ENCODE peak calls at places on chromosome 12, in eight cellular contexts. One of them, this sample, is unnamed.

GRCh38 chr12:48980953-48981756 is 3.0 kb downstream of the WNT1 start:
- DNase-seq in fibroblast of lung: no peak
- DNase-seq in colonic mucosa: no peak
- DNase-seq in neuronal stem cell: no peak
- DNase-seq in GM23248: peak; percentile 66
- DNase-seq in mammary epithelial cell: no peak
- DNase-seq in HepG2: no peak
- DNase-seq in H9: no peak
- DNase-seq in this sample: no peak

GRCh38 chr12:131571827-131572226 is 139.1 kb upstream of the SFSWAP start:
- DNase-seq in fibroblast of lung: no peak
- DNase-seq in neuronal stem cell: no peak
- DNase-seq in HepG2: no peak
- DNase-seq in colonic mucosa: no peak
- DNase-seq in H9: no peak
- DNase-seq in GM23248: no peak
- DNase-seq in mammary epithelial cell: no peak
- DNase-seq in this sample: no peak

GRCh38 chr12:10409387-10409786 is at the start of gene KLRC4:
- DNase-seq in GM23248: no peak
- DNase-seq in H9: no peak
- DNase-seq in neuronal stem cell: no peak
- DNase-seq in mammary epithelial cell: no peak
- DNase-seq in fibroblast of lung: peak; percentile 3
- DNase-seq in HepG2: no peak
- DNase-seq in colonic mucosa: no peak
- DNase-seq in this sample: no peak

GRCh38 chr12:99436584-99436983 is 211.0 kb upstream of the GARIN6 start:
- DNase-seq in neuronal stem cell: no peak
- DNase-seq in HepG2: no peak
- DNase-seq in mammary epithelial cell: no peak
- DNase-seq in H9: no peak
- DNase-seq in fibroblast of lung: no peak
- DNase-seq in colonic mucosa: no peak
- DNase-seq in GM23248: no peak
- DNase-seq in this sample: no peak

GRCh38 chr12:132248439-132249157 is 80.8 kb downstream of the GALNT9 start:
- DNase-seq in mammary epithelial cell: no peak
- DNase-seq in colonic mucosa: no peak
- DNase-seq in neuronal stem cell: no peak
- DNase-seq in fibroblast of lung: peak; percentile 39
- DNase-seq in GM23248: peak; percentile 89
- DNase-seq in HepG2: no peak
- DNase-seq in H9: no peak
- DNase-seq in this sample: peak; percentile 56

GRCh38 chr12:32533971-32534590 is 134.7 kb downstream of the FGD4 start:
- DNase-seq in mammary epithelial cell: peak; percentile 73
- DNase-seq in H9: peak; percentile 47
- DNase-seq in neuronal stem cell: no peak
- DNase-seq in HepG2: peak; percentile 94
- DNase-seq in GM23248: peak; percentile 88
- DNase-seq in fibroblast of lung: peak; percentile 97
- DNase-seq in colonic mucosa: peak; percentile 82
- DNase-seq in this sample: no peak

GRCh38 chr12:124847675-124848074 is 16.0 kb downstream of the SCARB1 start:
- DNase-seq in HepG2: peak; percentile 63
- DNase-seq in mammary epithelial cell: peak; percentile 43
- DNase-seq in GM23248: peak; percentile 40
- DNase-seq in H9: no peak
- DNase-seq in colonic mucosa: no peak
- DNase-seq in neuronal stem cell: no peak
- DNase-seq in fibroblast of lung: peak; percentile 67
- DNase-seq in this sample: no peak

GRCh38 chr12:106136263-106136662 is 2.5 kb downstream of the NUAK1 start:
- DNase-seq in mammary epithelial cell: peak; percentile 77
- DNase-seq in colonic mucosa: peak; percentile 91
- DNase-seq in neuronal stem cell: peak; percentile 96
- DNase-seq in HepG2: peak; percentile 73
- DNase-seq in fibroblast of lung: peak; percentile 84
- DNase-seq in GM23248: peak; percentile 92
- DNase-seq in H9: peak; percentile 89
- DNase-seq in this sample: peak; percentile 93

GRCh38 chr12:62098131-62098530 is 162.1 kb upstream of the USP15 start:
- DNase-seq in HepG2: no peak
- DNase-seq in H9: no peak
- DNase-seq in GM23248: no peak
- DNase-seq in mammary epithelial cell: no peak
- DNase-seq in neuronal stem cell: no peak
- DNase-seq in fibroblast of lung: no peak
- DNase-seq in colonic mucosa: no peak
- DNase-seq in this sample: no peak

GRCh38 chr12:25994252-25994651 is 35.8 kb downstream of the RASSF8 start:
- DNase-seq in colonic mucosa: no peak
- DNase-seq in GM23248: peak; percentile 97
- DNase-seq in fibroblast of lung: peak; percentile 99
- DNase-seq in neuronal stem cell: no peak
- DNase-seq in H9: no peak
- DNase-seq in HepG2: no peak
- DNase-seq in mammary epithelial cell: peak; percentile 66
- DNase-seq in this sample: no peak

GRCh38 chr12:127559349-127560040 is 707.5 kb upstream of the TMEM132C start:
- DNase-seq in fibroblast of lung: peak; percentile 99
- DNase-seq in HepG2: no peak
- DNase-seq in colonic mucosa: peak; percentile 31
- DNase-seq in H9: peak; percentile 83
- DNase-seq in neuronal stem cell: no peak
- DNase-seq in GM23248: peak; percentile 97
- DNase-seq in mammary epithelial cell: peak; percentile 78
- DNase-seq in this sample: no peak

GRCh38 chr12:95202691-95203476 is 14.4 kb downstream of the FGD6 start:
- DNase-seq in fibroblast of lung: peak; percentile 39
- DNase-seq in neuronal stem cell: no peak
- DNase-seq in mammary epithelial cell: no peak
- DNase-seq in HepG2: no peak
- DNase-seq in colonic mucosa: no peak
- DNase-seq in GM23248: peak; percentile 50
- DNase-seq in H9: no peak
- DNase-seq in this sample: no peak
- H3K9ac ChIP-seq in fibroblast of lung: no peak overlapping the region
- H3K9ac ChIP-seq in neuronal stem cell: no peak overlapping the region
- H3K9ac ChIP-seq in mammary epithelial cell: peak overlapping the region; percentile 97
- H3K9ac ChIP-seq in HepG2: no peak overlapping the region
- H3K9ac ChIP-seq in colonic mucosa: no peak overlapping the region
- H3K9ac ChIP-seq in GM23248: peak overlapping the region; percentile 66
- H3K9ac ChIP-seq in H9: no peak overlapping the region
- H3K9ac ChIP-seq in this sample: no peak overlapping the region

GRCh38 chr12:6764011-6764828 is 1.9 kb upstream of the PTMS start:
- DNase-seq in H9: peak; percentile 100
- DNase-seq in GM23248: peak; percentile 96
- DNase-seq in mammary epithelial cell: peak; percentile 95
- DNase-seq in colonic mucosa: peak; percentile 91
- DNase-seq in fibroblast of lung: peak; percentile 100
- DNase-seq in HepG2: peak; percentile 95
- DNase-seq in neuronal stem cell: peak; percentile 99
- DNase-seq in this sample: peak; percentile 98
- H3K9ac ChIP-seq in H9: no peak overlapping the region
- H3K9ac ChIP-seq in GM23248: peak overlapping the region; percentile 48
- H3K9ac ChIP-seq in mammary epithelial cell: peak overlapping the region; percentile 16
- H3K9ac ChIP-seq in colonic mucosa: no peak overlapping the region
- H3K9ac ChIP-seq in fibroblast of lung: peak overlapping the region; percentile 17
- H3K9ac ChIP-seq in HepG2: peak overlapping the region; percentile 62
- H3K9ac ChIP-seq in neuronal stem cell: no peak overlapping the region
- H3K9ac ChIP-seq in this sample: peak overlapping the region; percentile 78

DNA sequence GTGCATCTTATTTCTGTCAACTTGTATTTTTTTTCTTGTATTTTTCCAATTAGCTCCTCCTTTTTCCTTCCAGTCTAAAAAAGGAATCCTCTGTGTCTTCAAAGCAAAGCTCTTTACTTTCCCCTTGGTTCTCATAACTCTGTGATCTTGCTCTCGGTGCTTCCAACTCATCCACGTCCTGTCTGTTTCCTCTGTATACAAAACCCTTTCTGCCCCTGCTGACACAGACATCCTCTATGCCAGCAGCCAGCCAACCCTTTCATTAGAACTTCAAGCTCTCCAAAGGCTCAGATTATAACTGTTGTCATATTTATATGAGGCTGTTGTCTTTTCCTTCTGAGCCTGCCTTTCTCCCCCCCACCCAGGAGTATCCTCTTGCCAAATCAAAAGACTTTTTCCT is 32.4 kb downstream of the OAS2 start:
- DNase-seq in H9: no peak
- DNase-seq in fibroblast of lung: no peak
- DNase-seq in colonic mucosa: no peak
- DNase-seq in HepG2: no peak
- DNase-seq in GM23248: no peak
- DNase-seq in mammary epithelial cell: no peak
- DNase-seq in neuronal stem cell: no peak
- DNase-seq in this sample: no peak
- H3K9ac ChIP-seq in H9: no peak overlapping the region
- H3K9ac ChIP-seq in fibroblast of lung: no peak overlapping the region
- H3K9ac ChIP-seq in colonic mucosa: no peak overlapping the region
- H3K9ac ChIP-seq in HepG2: no peak overlapping the region
- H3K9ac ChIP-seq in GM23248: no peak overlapping the region
- H3K9ac ChIP-seq in mammary epithelial cell: no peak overlapping the region
- H3K9ac ChIP-seq in neuronal stem cell: no peak overlapping the region
- H3K9ac ChIP-seq in this sample: no peak overlapping the region

GRCh38 chr12:7899755-7900154 is 27.0 kb upstream of the SLC2A14 start:
- DNase-seq in HepG2: no peak
- DNase-seq in colonic mucosa: no peak
- DNase-seq in mammary epithelial cell: no peak
- DNase-seq in H9: no peak
- DNase-seq in GM23248: peak; percentile 71
- DNase-seq in neuronal stem cell: no peak
- DNase-seq in fibroblast of lung: peak; percentile 70
- DNase-seq in this sample: no peak
- H3K9ac ChIP-seq in HepG2: no peak overlapping the region
- H3K9ac ChIP-seq in colonic mucosa: no peak overlapping the region
- H3K9ac ChIP-seq in mammary epithelial cell: no peak overlapping the region
- H3K9ac ChIP-seq in H9: no peak overlapping the region
- H3K9ac ChIP-seq in GM23248: no peak overlapping the region
- H3K9ac ChIP-seq in neuronal stem cell: no peak overlapping the region
- H3K9ac ChIP-seq in fibroblast of lung: no peak overlapping the region
- H3K9ac ChIP-seq in this sample: no peak overlapping the region

GRCh38 chr12:129750426-129750825 is 153.4 kb downstream of the TMEM132D start:
- DNase-seq in colonic mucosa: no peak
- DNase-seq in HepG2: no peak
- DNase-seq in fibroblast of lung: peak; percentile 47
- DNase-seq in GM23248: no peak
- DNase-seq in neuronal stem cell: no peak
- DNase-seq in H9: no peak
- DNase-seq in mammary epithelial cell: no peak
- DNase-seq in this sample: no peak

GRCh38 chr12:129753596-129753995 is 150.2 kb downstream of the TMEM132D start:
- DNase-seq in neuronal stem cell: no peak
- DNase-seq in fibroblast of lung: peak; percentile 86
- DNase-seq in mammary epithelial cell: no peak
- DNase-seq in HepG2: no peak
- DNase-seq in colonic mucosa: no peak
- DNase-seq in H9: no peak
- DNase-seq in GM23248: no peak
- DNase-seq in this sample: no peak
- H3K9ac ChIP-seq in neuronal stem cell: no peak overlapping the region
- H3K9ac ChIP-seq in fibroblast of lung: no peak overlapping the region
- H3K9ac ChIP-seq in mammary epithelial cell: no peak overlapping the region
- H3K9ac ChIP-seq in HepG2: no peak overlapping the region
- H3K9ac ChIP-seq in colonic mucosa: no peak overlapping the region
- H3K9ac ChIP-seq in H9: no peak overlapping the region
- H3K9ac ChIP-seq in GM23248: no peak overlapping the region
- H3K9ac ChIP-seq in this sample: no peak overlapping the region

DNA sequence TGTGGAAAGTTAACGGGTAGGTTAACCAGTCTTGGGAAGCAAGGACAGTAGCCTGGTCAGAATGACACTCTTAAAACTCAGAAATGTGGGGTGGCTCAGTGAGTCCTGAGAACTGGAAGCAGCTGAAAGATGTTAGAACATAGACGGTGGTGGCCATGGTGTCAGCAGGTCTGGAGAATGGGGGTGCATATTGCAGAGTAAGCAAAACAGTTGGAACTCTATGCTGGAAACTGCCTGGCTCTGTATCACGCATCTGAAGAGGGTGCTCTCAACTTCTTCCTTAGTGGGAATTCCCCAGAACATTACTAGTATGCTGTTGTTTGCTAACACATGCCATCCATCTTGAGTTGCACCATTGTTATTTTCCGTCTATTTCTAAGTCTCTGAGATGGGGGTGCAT is 105.2 kb upstream of the DYRK2 start:
- DNase-seq in HepG2: no peak
- DNase-seq in H9: no peak
- DNase-seq in neuronal stem cell: no peak
- DNase-seq in fibroblast of lung: no peak
- DNase-seq in colonic mucosa: no peak
- DNase-seq in GM23248: no peak
- DNase-seq in mammary epithelial cell: no peak
- DNase-seq in this sample: no peak
- H3K9ac ChIP-seq in HepG2: no peak overlapping the region
- H3K9ac ChIP-seq in H9: no peak overlapping the region
- H3K9ac ChIP-seq in neuronal stem cell: no peak overlapping the region
- H3K9ac ChIP-seq in fibroblast of lung: no peak overlapping the region
- H3K9ac ChIP-seq in colonic mucosa: no peak overlapping the region
- H3K9ac ChIP-seq in GM23248: no peak overlapping the region
- H3K9ac ChIP-seq in mammary epithelial cell: no peak overlapping the region
- H3K9ac ChIP-seq in this sample: no peak overlapping the region